ENCODE peak calls at places on chromosomes 11 and 22, in six cellular contexts. S is neural crest cell, K is coronary artery, O is AG08395, D is NCI-H1417, Q is PC-9. E is an unnamed sample.

GRCh38 chr22:37559521-37559900 is 769 bp upstream of the CDC42EP1 start:
- DNase-seq in S (no peak), K (peak), O (no peak), D (no peak), Q (no peak), E (no peak)

GRCh38 chr11:30583505-30584280 is 2.5 kb downstream of the MPPED2 start:
- DNase-seq in S (no peak), K (peak), O (peak), D (no peak), Q (no peak), E (peak)

GRCh38 chr22:17434856-17435255 is 65.6 kb downstream of the CECR2 start:
- DNase-seq in S (no peak), K (no peak), O (no peak), D (no peak), Q (no peak), E (no peak)

GRCh38 chr11:64877390-64878222 is 815 bp downstream of the EHD1 start:
- DNase-seq in S (no peak), K (no peak), O (no peak), D (no peak), Q (no peak), E (peak)

GRCh38 chr11:20479399-20479974 is 92.0 kb downstream of the PRMT3 start:
- DNase-seq in S (no peak), K (no peak), O (no peak), D (no peak), Q (no peak), E (no peak)

GRCh38 chr11:79236541-79236971 is 204.3 kb downstream of the TENM4 start:
- DNase-seq in S (no peak), K (no peak), O (peak), D (no peak), Q (no peak), E (no peak)

GRCh38 chr22:48498526-48499331 is 1328.9 kb downstream of the BRD1 start:
- DNase-seq in S (no peak), K (no peak), O (no peak), D (no peak), Q (no peak), E (no peak)

GRCh38 chr11:114846040-114846791 is 167.9 kb downstream of the NXPE2 start:
- DNase-seq in S (no peak), K (no peak), O (no peak), D (peak), Q (no peak), E (no peak)

GRCh38 chr22:19604711-19605268 is 80.6 kb upstream of the CLDN5 start:
- DNase-seq in S (no peak), K (no peak), O (no peak), D (no peak), Q (no peak), E (no peak)

GRCh38 chr11:47004595-47005033 is 68.1 kb downstream of the CSTPP1 start:
- DNase-seq in S (no peak), K (peak), O (peak), D (no peak), Q (peak), E (no peak)

GRCh38 chr22:49235463-49236300 is 592.0 kb downstream of the BRD1 start:
- DNase-seq in S (no peak), K (peak), O (no peak), D (peak), Q (no peak), E (no peak)

GRCh38 chr11:7512525-7513209 is 1.1 kb upstream of the PPFIBP2 start:
- DNase-seq in S (peak), K (peak), O (peak), D (no peak), Q (no peak), E (peak)

GRCh38 chr11:2885676-2886081 is at the start of gene CDKN1C:
- DNase-seq in S (peak), K (peak), O (peak), D (peak), Q (peak), E (peak)

GRCh38 chr11:65781962-65782815 is 1.4 kb upstream of the AP5B1 start:
- DNase-seq in S (no peak), K (peak), O (no peak), D (no peak), Q (no peak), E (no peak)

GRCh38 chr11:128615076-128615475 is 27.7 kb upstream of the ETS1 start:
- DNase-seq in S (no peak), K (no peak), O (no peak), D (no peak), Q (no peak), E (no peak)

GRCh38 chr11:55342901-55343300 is at the start of gene OR4A16:
- DNase-seq in S (no peak), K (no peak), O (no peak), D (no peak), Q (no peak), E (no peak)

GRCh38 chr22:23106906-23107367 is 34.9 kb downstream of the RSPH14 start:
- DNase-seq in S (no peak), K (no peak), O (no peak), D (no peak), Q (no peak), E (no peak)

GRCh38 chr11:69945157-69945556 is 125.9 kb upstream of the FGF3 start:
- DNase-seq in S (no peak), K (no peak), O (no peak), D (no peak), Q (no peak), E (no peak)

GRCh38 chr22:38203090-38203810 is 1.5 kb downstream of the MAFF start:
- DNase-seq in S (no peak), K (no peak), O (no peak), D (peak), Q (peak), E (no peak)

GRCh38 chr11:45665206-45665932 is at the start of gene CHST1:
- DNase-seq in S (no peak), K (no peak), O (peak), D (peak), Q (peak), E (no peak)

GRCh38 chr22:39856588-39856987 is 37.0 kb downstream of the ENTHD1 start:
- DNase-seq in S (no peak), K (no peak), O (no peak), D (no peak), Q (no peak), E (no peak)

GRCh38 chr11:73530109-73530508 is 67.8 kb downstream of the FAM168A start:
- DNase-seq in S (no peak), K (no peak), O (no peak), D (no peak), Q (no peak), E (peak)

E was measured in HAP-1.